ENCODE peak calls at places on chromosomes 13 and 19, in ten cellular contexts. U is tibial nerve, J is A549, M is transverse colon, C is K562, K is SK-N-SH, G is GM12878, N is stomach, D is sigmoid colon, A is H1. P is an unnamed sample.
A peak's percentile ranks its signal among the peaks of the same experiment; 100 is the strongest.

GRCh38 chr19:19820774-19821315 is 705 bp downstream of the ZNF506 start:
- DNase-seq in C (no peak), A (no peak), U (no peak), K (no peak), N (no peak), G (no peak), J (no peak), M (no peak), D (no peak), P (no peak)

GRCh38 chr13:32272021-32272695 is 43.0 kb downstream of the ZAR1L start:
- DNase-seq in J (no peak), N (no peak), K (no peak), G (no peak), A (no peak), C (no peak), U (no peak), M (no peak), D (no peak), P (no peak)

GRCh38 chr13:73056054-73056962 is 2.5 kb upstream of the KLF5 start:
- DNase-seq in N (no peak), U (no peak), A (no peak), C (no peak), D (no peak), M (no peak), K (no peak), G (no peak), J (peak; percentile 76), P (no peak)

GRCh38 chr19:11987405-11988231 is 22.8 kb downstream of the ZNF763 start:
- DNase-seq in M (peak; percentile 97), G (peak; percentile 68), J (no peak), U (peak; percentile 92), A (peak; percentile 90), K (peak; percentile 94), D (peak; percentile 98), C (peak; percentile 85), N (peak; percentile 97), P (peak; percentile 94)

GRCh38 chr13:48950507-48950886 is 25.2 kb upstream of the FNDC3A start:
- DNase-seq in N (no peak), C (no peak), M (no peak), J (no peak), A (no peak), U (no peak), K (no peak), G (no peak), D (no peak), P (no peak)

GRCh38 chr13:24495151-24495729 is 17.3 kb downstream of the PARP4 start:
- DNase-seq in A (no peak), M (no peak), K (no peak), C (no peak), U (no peak), D (no peak), G (no peak), N (no peak), J (no peak), P (no peak)

GRCh38 chr19:30144242-30144758 is 202.3 kb downstream of the URI1 start:
- DNase-seq in M (no peak), N (no peak), J (no peak), C (no peak), A (no peak), K (no peak), U (no peak), G (no peak), D (no peak), P (no peak)

GRCh38 chr13:37429976-37430375 is 168.6 kb downstream of the POSTN start:
- DNase-seq in K (no peak), A (no peak), M (no peak), G (no peak), N (no peak), D (no peak), C (no peak), J (no peak), U (no peak), P (no peak)

GRCh38 chr19:19538077-19538764 is at the start of gene CILP2:
- DNase-seq in G (no peak), C (peak; percentile 53), K (peak; percentile 96), J (no peak), D (peak; percentile 68), M (peak; percentile 41), N (peak; percentile 37), A (no peak), U (no peak), P (peak; percentile 82)

GRCh38 chr13:110001622-110002275 is 215.4 kb upstream of the IRS2 start:
- DNase-seq in C (no peak), G (no peak), A (no peak), K (no peak), D (no peak), U (no peak), M (no peak), J (peak; percentile 10), N (no peak), P (no peak)

GRCh38 chr13:45445053-45445452 is 19.7 kb upstream of the COG3 start:
- DNase-seq in K (no peak), A (no peak), U (no peak), N (no peak), J (no peak), G (no peak), D (no peak), C (no peak), M (no peak), P (no peak)

GRCh38 chr13:45439781-45440462 is 21.7 kb upstream of the SLC25A30 start:
- DNase-seq in N (no peak), C (no peak), D (no peak), K (no peak), M (no peak), A (no peak), G (no peak), U (no peak), J (no peak), P (no peak)

GRCh38 chr13:45439000-45439399 is 20.8 kb upstream of the SLC25A30 start:
- DNase-seq in U (no peak), N (no peak), A (no peak), K (no peak), C (no peak), J (no peak), M (no peak), D (no peak), G (peak; percentile 28), P (no peak)

GRCh38 chr13:45446181-45446580 is 18.6 kb upstream of the COG3 start:
- DNase-seq in D (no peak), N (no peak), C (no peak), K (no peak), J (no peak), G (no peak), A (no peak), M (no peak), U (no peak), P (no peak)

GRCh38 chr13:45441633-45442032 is 23.1 kb upstream of the COG3 start:
- DNase-seq in J (peak; percentile 16), G (peak; percentile 60), A (no peak), K (no peak), U (no peak), C (no peak), M (no peak), N (no peak), D (no peak), P (no peak)
- TF ChIP-seq EP300 in J (no peak), G (no peak), A (no peak), K (no peak), U (no peak), C (no peak), M (no peak), N (no peak), D (no peak), P (no peak)

GRCh38 chr19:14715841-14716240 is 26.0 kb downstream of the ZNF333 start:
- DNase-seq in M (no peak), K (no peak), C (no peak), U (no peak), J (no peak), G (no peak), A (no peak), N (no peak), D (no peak), P (no peak)
- H3K9me3 ChIP-seq in M (peaks cover 49% of the 10 kb centered on the region), K (peaks cover 31% of the 10 kb centered on the region), C (peaks cover 23% of the 10 kb centered on the region), U (peaks cover 100% of the 10 kb centered on the region), J (peaks cover 48% of the 10 kb centered on the region), G (peaks cover 24% of the 10 kb centered on the region), A (peaks cover 59% of the 10 kb centered on the region), N (peaks cover 99% of the 10 kb centered on the region), D (peaks cover 58% of the 10 kb centered on the region), P (peaks cover 64% of the 10 kb centered on the region)

DNA sequence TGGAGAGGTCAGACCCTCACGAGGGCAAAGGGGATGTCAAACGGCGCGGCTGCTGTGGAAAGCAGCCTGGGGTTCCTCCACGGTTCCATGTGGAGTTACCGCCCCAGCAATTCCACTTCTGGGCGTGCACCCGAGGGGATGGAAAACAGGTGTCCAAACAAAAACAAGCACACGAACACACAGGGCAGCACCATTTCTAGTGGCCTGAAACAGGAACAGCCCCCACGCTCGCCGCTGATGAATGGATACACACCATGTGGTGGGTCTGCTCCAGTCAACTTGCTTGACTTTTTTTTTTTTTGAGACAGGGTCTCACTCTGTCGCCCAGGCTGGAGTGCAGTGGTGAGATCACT is 11.2 kb downstream of the AP3D1 start:
- DNase-seq in D (no peak), M (no peak), K (no peak), C (no peak), A (no peak), N (no peak), U (no peak), G (no peak), J (no peak), P (no peak)
- TF ChIP-seq EP300 in D (no peak), M (no peak), K (no peak), C (no peak), A (no peak), N (no peak), U (no peak), G (no peak), J (no peak), P (no peak)

GRCh38 chr13:45046445-45046844 is 57.1 kb downstream of the GPALPP1 start:
- DNase-seq in K (no peak), U (no peak), G (no peak), J (no peak), D (no peak), M (no peak), N (no peak), A (no peak), C (no peak), P (no peak)

GRCh38 chr13:45040173-45040572 is 50.8 kb downstream of the GPALPP1 start:
- DNase-seq in C (no peak), G (no peak), D (no peak), N (no peak), K (no peak), A (no peak), M (no peak), J (no peak), U (no peak), P (no peak)

GRCh38 chr13:45047394-45048328 is 58.3 kb downstream of the GPALPP1 start:
- DNase-seq in M (peak; percentile 84), K (peak; percentile 79), N (peak; percentile 80), U (peak; percentile 59), C (peak; percentile 70), D (peak; percentile 87), G (peak; percentile 24), J (peak; percentile 71), A (peak; percentile 53), P (peak; percentile 79)

GRCh38 chr13:45040626-45041025 is 51.3 kb downstream of the GPALPP1 start:
- DNase-seq in U (no peak), A (no peak), N (no peak), D (no peak), K (no peak), M (no peak), G (no peak), C (no peak), J (no peak), P (no peak)

DNA sequence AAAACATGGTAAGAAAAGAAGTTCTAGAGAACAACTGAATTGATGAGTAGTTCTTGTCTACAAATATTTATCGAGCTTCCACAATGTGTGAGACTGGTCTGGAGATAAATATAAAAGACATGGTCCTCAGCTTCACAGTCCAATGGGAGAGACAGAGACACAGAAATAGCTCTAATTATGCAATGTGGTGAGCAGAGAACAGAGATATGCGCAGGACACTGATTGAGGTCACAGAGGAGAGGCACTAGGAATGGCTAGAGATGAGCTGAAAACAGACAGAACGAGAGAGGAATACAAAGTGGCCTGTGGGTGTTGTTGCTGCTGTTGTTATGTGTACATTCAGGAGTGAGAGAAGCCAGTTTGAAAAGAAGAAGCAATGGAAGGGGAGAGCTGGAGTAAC is 53.2 kb downstream of the GPALPP1 start:
- DNase-seq in M (no peak), G (no peak), U (no peak), C (no peak), D (no peak), J (no peak), K (no peak), A (no peak), N (no peak), P (no peak)
- H3K9me3 ChIP-seq in M (no peaks in the 10 kb centered on the region), G (no peaks in the 10 kb centered on the region), U (no peaks in the 10 kb centered on the region), C (no peaks in the 10 kb centered on the region), D (no peaks in the 10 kb centered on the region), J (no peaks in the 10 kb centered on the region), K (no peaks in the 10 kb centered on the region), A (no peaks in the 10 kb centered on the region), N (no peaks in the 10 kb centered on the region), P (no peaks in the 10 kb centered on the region)

P was measured in ovary.